ENCODE peak calls at places on chromosomes 4 and X, in six cellular contexts. One of them, this sample, is unnamed.
A peak's percentile ranks its signal among the peaks of the same experiment; 100 is the strongest.

GRCh38 chr4:106289737-106290136 is 26.3 kb downstream of the TBCK start:
- DNase-seq in ovary: no peak
- DNase-seq in tibial artery: no peak
- DNase-seq in GM23338: no peak
- DNase-seq in transverse colon: no peak
- DNase-seq in cardiac muscle cell: no peak
- DNase-seq in this sample: no peak

GRCh38 chrX:68936186-68936585 is 107.4 kb downstream of the EFNB1 start:
- DNase-seq in ovary: no peak
- DNase-seq in tibial artery: no peak
- DNase-seq in GM23338: no peak
- DNase-seq in transverse colon: peak; percentile 2
- DNase-seq in cardiac muscle cell: no peak
- DNase-seq in this sample: no peak

GRCh38 chr4:137981277-137981676 is 260.9 kb downstream of the SLC7A11 start:
- DNase-seq in ovary: no peak
- DNase-seq in tibial artery: no peak
- DNase-seq in GM23338: no peak
- DNase-seq in transverse colon: no peak
- DNase-seq in cardiac muscle cell: no peak
- DNase-seq in this sample: no peak

GRCh38 chrX:68498508-68499379 is at the start of gene YIPF6:
- DNase-seq in ovary: peak; percentile 81
- DNase-seq in tibial artery: peak; percentile 86
- DNase-seq in GM23338: peak; percentile 71
- DNase-seq in transverse colon: peak; percentile 83
- DNase-seq in cardiac muscle cell: peak; percentile 78
- DNase-seq in this sample: peak; percentile 60

GRCh38 chrX:136176399-136176825 is 29.1 kb downstream of the FHL1 start:
- DNase-seq in ovary: no peak
- DNase-seq in tibial artery: peak; percentile 74
- DNase-seq in GM23338: no peak
- DNase-seq in transverse colon: no peak
- DNase-seq in cardiac muscle cell: no peak
- DNase-seq in this sample: no peak

GRCh38 chr4:186771624-186772023 is 48.0 kb upstream of the FAT1 start:
- DNase-seq in ovary: no peak
- DNase-seq in tibial artery: no peak
- DNase-seq in GM23338: no peak
- DNase-seq in transverse colon: no peak
- DNase-seq in cardiac muscle cell: no peak
- DNase-seq in this sample: no peak

GRCh38 chrX:76279007-76279406 is 106.1 kb downstream of the PBDC1 start:
- DNase-seq in ovary: no peak
- DNase-seq in tibial artery: no peak
- DNase-seq in GM23338: peak; percentile 69
- DNase-seq in transverse colon: peak; percentile 27
- DNase-seq in cardiac muscle cell: peak; percentile 43
- DNase-seq in this sample: no peak

GRCh38 chr4:151184523-151185458 is 85.4 kb downstream of the RPS3A start:
- DNase-seq in ovary: no peak
- DNase-seq in tibial artery: no peak
- DNase-seq in GM23338: no peak
- DNase-seq in transverse colon: no peak
- DNase-seq in cardiac muscle cell: no peak
- DNase-seq in this sample: no peak

GRCh38 chrX:34300871-34301270 is 168.8 kb upstream of the FAM47A start:
- DNase-seq in ovary: no peak
- DNase-seq in tibial artery: no peak
- DNase-seq in GM23338: peak; percentile 61
- DNase-seq in transverse colon: no peak
- DNase-seq in cardiac muscle cell: peak; percentile 74
- DNase-seq in this sample: no peak

GRCh38 chr4:105520819-105521790 is 31.3 kb upstream of the ARHGEF38 start:
- DNase-seq in ovary: no peak
- DNase-seq in tibial artery: no peak
- DNase-seq in GM23338: peak; percentile 76
- DNase-seq in transverse colon: peak; percentile 45
- DNase-seq in cardiac muscle cell: peak; percentile 63
- DNase-seq in this sample: no peak

GRCh38 chrX:105460366-105460765 is 239.9 kb upstream of the TEX13A start:
- DNase-seq in ovary: no peak
- DNase-seq in tibial artery: no peak
- DNase-seq in GM23338: no peak
- DNase-seq in transverse colon: no peak
- DNase-seq in cardiac muscle cell: no peak
- DNase-seq in this sample: no peak

GRCh38 chr4:61425315-61425714 is 225.2 kb downstream of the ADGRL3 start:
- DNase-seq in ovary: no peak
- DNase-seq in tibial artery: no peak
- DNase-seq in GM23338: no peak
- DNase-seq in transverse colon: no peak
- DNase-seq in cardiac muscle cell: no peak
- DNase-seq in this sample: peak; percentile 69

GRCh38 chr4:100632163-100632562 is 114.3 kb upstream of the EMCN start:
- DNase-seq in ovary: no peak
- DNase-seq in tibial artery: no peak
- DNase-seq in GM23338: no peak
- DNase-seq in transverse colon: no peak
- DNase-seq in cardiac muscle cell: no peak
- DNase-seq in this sample: no peak

GRCh38 chr4:112075129-112075753 is 70.0 kb upstream of the FAM241A start:
- DNase-seq in ovary: no peak
- DNase-seq in tibial artery: no peak
- DNase-seq in GM23338: peak; percentile 77
- DNase-seq in transverse colon: peak; percentile 12
- DNase-seq in cardiac muscle cell: peak; percentile 75
- DNase-seq in this sample: no peak

GRCh38 chr4:76192221-76192620 is 21.4 kb downstream of the SCARB2 start:
- DNase-seq in ovary: no peak
- DNase-seq in tibial artery: no peak
- DNase-seq in GM23338: no peak
- DNase-seq in transverse colon: no peak
- DNase-seq in cardiac muscle cell: no peak
- DNase-seq in this sample: no peak
- H3K4me1 ChIP-seq in ovary: peaks cover 22% of the 10 kb centered on the region
- H3K4me1 ChIP-seq in tibial artery: peaks cover 35% of the 10 kb centered on the region
- H3K4me1 ChIP-seq in GM23338: no peaks in the 10 kb centered on the region
- H3K4me1 ChIP-seq in transverse colon: peaks cover 37% of the 10 kb centered on the region
- H3K4me1 ChIP-seq in cardiac muscle cell: no peaks in the 10 kb centered on the region
- H3K4me1 ChIP-seq in this sample: peaks cover 20% of the 10 kb centered on the region

GRCh38 chr4:183172881-183173280 is 73.8 kb downstream of the WWC2 start:
- DNase-seq in ovary: no peak
- DNase-seq in tibial artery: no peak
- DNase-seq in GM23338: no peak
- DNase-seq in transverse colon: no peak
- DNase-seq in cardiac muscle cell: no peak
- DNase-seq in this sample: no peak

GRCh38 chr4:183175631-183176232 is 76.7 kb downstream of the WWC2 start:
- DNase-seq in ovary: no peak
- DNase-seq in tibial artery: no peak
- DNase-seq in GM23338: no peak
- DNase-seq in transverse colon: no peak
- DNase-seq in cardiac muscle cell: peak; percentile 24
- DNase-seq in this sample: no peak

GRCh38 chr4:183170894-183171293 is 71.8 kb downstream of the WWC2 start:
- DNase-seq in ovary: no peak
- DNase-seq in tibial artery: no peak
- DNase-seq in GM23338: no peak
- DNase-seq in transverse colon: no peak
- DNase-seq in cardiac muscle cell: no peak
- DNase-seq in this sample: no peak

GRCh38 chr4:183173580-183174526 is 74.8 kb downstream of the WWC2 start:
- DNase-seq in ovary: no peak
- DNase-seq in tibial artery: no peak
- DNase-seq in GM23338: peak; percentile 68
- DNase-seq in transverse colon: no peak
- DNase-seq in cardiac muscle cell: no peak
- DNase-seq in this sample: no peak

GRCh38 chr4:183171484-183172267 is 72.6 kb downstream of the WWC2 start:
- DNase-seq in ovary: no peak
- DNase-seq in tibial artery: no peak
- DNase-seq in GM23338: no peak
- DNase-seq in transverse colon: no peak
- DNase-seq in cardiac muscle cell: no peak
- DNase-seq in this sample: no peak
- H3K27ac ChIP-seq in ovary: no peak overlapping the region
- H3K27ac ChIP-seq in tibial artery: no peak overlapping the region
- H3K27ac ChIP-seq in GM23338: peak overlapping the region; percentile 55
- H3K27ac ChIP-seq in transverse colon: no peak overlapping the region
- H3K27ac ChIP-seq in cardiac muscle cell: no peak overlapping the region
- H3K27ac ChIP-seq in this sample: peak overlapping the region; percentile 23

DNA sequence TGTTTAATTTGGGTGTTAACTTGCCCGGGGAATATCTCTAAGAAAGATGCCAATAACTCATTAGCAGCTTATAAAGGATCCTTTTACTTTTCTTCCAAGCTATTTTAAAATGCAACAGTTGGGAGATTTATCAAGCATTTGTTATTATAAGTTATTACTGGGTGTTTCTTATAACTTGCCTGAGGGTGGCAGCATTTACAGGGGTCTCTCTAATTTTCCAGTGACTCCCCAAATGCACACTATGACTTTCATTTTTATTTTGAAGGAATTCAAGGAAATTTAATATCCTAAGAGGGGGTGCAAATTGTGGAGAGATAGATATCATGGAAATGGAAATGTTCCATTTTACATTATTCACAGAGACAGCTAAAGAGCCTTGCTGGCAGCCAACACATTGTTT is 138.0 kb downstream of the PDGFRA start:
- DNase-seq in ovary: no peak
- DNase-seq in tibial artery: no peak
- DNase-seq in GM23338: no peak
- DNase-seq in transverse colon: no peak
- DNase-seq in cardiac muscle cell: no peak
- DNase-seq in this sample: no peak
- TF ChIP-seq CTCF in ovary: no peak
- TF ChIP-seq CTCF in tibial artery: no peak
- TF ChIP-seq CTCF in GM23338: no peak
- TF ChIP-seq CTCF in transverse colon: no peak
- TF ChIP-seq CTCF in cardiac muscle cell: no peak
- TF ChIP-seq CTCF in this sample: peak; percentile 14

DNA sequence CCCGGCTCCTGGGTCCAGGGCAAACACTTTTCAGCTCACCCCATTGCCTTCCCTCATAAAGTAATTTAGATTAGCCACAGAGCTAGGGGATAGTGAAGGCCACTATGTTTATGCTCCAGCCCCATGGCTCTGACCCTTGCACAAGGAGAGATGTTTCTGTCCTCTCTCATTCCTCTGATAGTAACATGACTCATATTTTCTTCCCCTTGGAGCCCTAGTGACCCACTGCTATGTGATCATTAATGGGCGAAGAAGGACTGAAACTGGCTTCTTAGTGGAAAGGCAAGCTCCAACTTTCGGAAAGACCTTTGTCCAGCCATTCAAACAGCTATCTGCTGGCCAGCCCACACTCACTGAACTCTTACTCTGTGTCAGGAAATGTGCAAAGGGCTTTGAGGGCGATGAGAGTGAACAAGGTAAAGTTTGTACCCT is 12.3 kb downstream of the CLDN2 start:
- DNase-seq in ovary: no peak
- DNase-seq in tibial artery: no peak
- DNase-seq in GM23338: no peak
- DNase-seq in transverse colon: no peak
- DNase-seq in cardiac muscle cell: peak; percentile 17
- DNase-seq in this sample: no peak
- H3K4me1 ChIP-seq in ovary: no peaks in the 10 kb centered on the region
- H3K4me1 ChIP-seq in tibial artery: no peaks in the 10 kb centered on the region
- H3K4me1 ChIP-seq in GM23338: no peaks in the 10 kb centered on the region
- H3K4me1 ChIP-seq in transverse colon: no peaks in the 10 kb centered on the region
- H3K4me1 ChIP-seq in cardiac muscle cell: peaks cover 34% of the 10 kb centered on the region
- H3K4me1 ChIP-seq in this sample: no peaks in the 10 kb centered on the region

GRCh38 chrX:148537556-148538182 is 37.3 kb downstream of the AFF2 start:
- DNase-seq in ovary: no peak
- DNase-seq in tibial artery: no peak
- DNase-seq in GM23338: peak; percentile 0
- DNase-seq in transverse colon: no peak
- DNase-seq in cardiac muscle cell: no peak
- DNase-seq in this sample: no peak
- H3K27ac ChIP-seq in ovary: no peak overlapping the region
- H3K27ac ChIP-seq in tibial artery: no peak overlapping the region
- H3K27ac ChIP-seq in GM23338: no peak overlapping the region
- H3K27ac ChIP-seq in transverse colon: no peak overlapping the region
- H3K27ac ChIP-seq in cardiac muscle cell: no peak overlapping the region
- H3K27ac ChIP-seq in this sample: no peak overlapping the region

GRCh38 chrX:52271212-52271611 is 86.5 kb downstream of the MAGED4 start:
- DNase-seq in ovary: no peak
- DNase-seq in tibial artery: no peak
- DNase-seq in GM23338: peak; percentile 64
- DNase-seq in transverse colon: no peak
- DNase-seq in cardiac muscle cell: peak; percentile 21
- DNase-seq in this sample: no peak
- TF ChIP-seq CTCF in ovary: no peak
- TF ChIP-seq CTCF in tibial artery: no peak
- TF ChIP-seq CTCF in GM23338: peak; percentile 73
- TF ChIP-seq CTCF in transverse colon: no peak
- TF ChIP-seq CTCF in cardiac muscle cell: peak; percentile 31
- TF ChIP-seq CTCF in this sample: no peak

GRCh38 chrX:57772637-57773036 is 92.6 kb upstream of the NLRP2B start:
- DNase-seq in ovary: no peak
- DNase-seq in tibial artery: no peak
- DNase-seq in GM23338: peak; percentile 8
- DNase-seq in transverse colon: no peak
- DNase-seq in cardiac muscle cell: no peak
- DNase-seq in this sample: no peak

DNA sequence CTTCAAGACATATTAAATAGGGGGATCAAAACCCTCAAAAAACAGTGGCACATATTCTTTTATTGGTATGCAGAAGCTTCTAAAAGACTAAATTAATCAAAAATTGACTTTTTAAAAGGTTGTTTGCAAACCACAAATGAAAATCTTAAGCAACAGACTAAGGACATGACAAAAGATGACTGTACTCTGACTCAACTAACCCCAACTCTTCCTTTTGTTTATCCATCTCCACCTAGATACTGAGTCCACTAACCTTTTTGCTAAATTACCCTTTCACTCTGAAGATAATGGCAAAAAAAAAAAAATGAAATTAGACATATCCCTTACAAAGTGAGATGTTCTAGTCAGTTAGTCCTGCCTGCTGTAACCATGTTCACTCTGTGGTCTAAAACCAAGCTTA is 91.6 kb upstream of the NLRP2B start:
- DNase-seq in ovary: no peak
- DNase-seq in tibial artery: no peak
- DNase-seq in GM23338: no peak
- DNase-seq in transverse colon: no peak
- DNase-seq in cardiac muscle cell: no peak
- DNase-seq in this sample: no peak
- H3K4me1 ChIP-seq in ovary: no peaks in the 10 kb centered on the region
- H3K4me1 ChIP-seq in tibial artery: no peaks in the 10 kb centered on the region
- H3K4me1 ChIP-seq in GM23338: no peaks in the 10 kb centered on the region
- H3K4me1 ChIP-seq in transverse colon: no peaks in the 10 kb centered on the region
- H3K4me1 ChIP-seq in cardiac muscle cell: no peaks in the 10 kb centered on the region
- H3K4me1 ChIP-seq in this sample: no peaks in the 10 kb centered on the region